ENCODE peak calls at places on chromosomes 5 and 9, in seven cellular contexts. One of them, this sample, is unnamed.

GRCh38 chr5:107285772-107286171 is 385.0 kb downstream of the EFNA5 start:
- DNase-seq in IMR-90: no peak
- DNase-seq in Caco-2: no peak
- DNase-seq in psoas muscle: no peak
- DNase-seq in brain microvascular endothelial cell: no peak
- DNase-seq in kidney: no peak
- DNase-seq in SK-N-SH: no peak
- DNase-seq in this sample: no peak

GRCh38 chr9:113464672-113465271 is 1.2 kb downstream of the RGS3 start:
- DNase-seq in IMR-90: no peak
- DNase-seq in Caco-2: no peak
- DNase-seq in psoas muscle: no peak
- DNase-seq in brain microvascular endothelial cell: no peak
- DNase-seq in kidney: no peak
- DNase-seq in SK-N-SH: no peak
- DNase-seq in this sample: no peak

GRCh38 chr9:135479469-135480052 is at the start of gene PPP1R26:
- DNase-seq in IMR-90: no peak
- DNase-seq in Caco-2: no peak
- DNase-seq in psoas muscle: no peak
- DNase-seq in brain microvascular endothelial cell: no peak
- DNase-seq in kidney: no peak
- DNase-seq in SK-N-SH: peak; percentile 94
- DNase-seq in this sample: no peak

GRCh38 chr5:146849694-146850093 is 28.9 kb downstream of the PPP2R2B start:
- DNase-seq in IMR-90: no peak
- DNase-seq in Caco-2: no peak
- DNase-seq in psoas muscle: no peak
- DNase-seq in brain microvascular endothelial cell: no peak
- DNase-seq in kidney: no peak
- DNase-seq in SK-N-SH: no peak
- DNase-seq in this sample: no peak

GRCh38 chr9:133362359-133363044 is 6.2 kb downstream of the SURF2 start:
- DNase-seq in IMR-90: no peak
- DNase-seq in Caco-2: no peak
- DNase-seq in psoas muscle: no peak
- DNase-seq in brain microvascular endothelial cell: no peak
- DNase-seq in kidney: peak; percentile 66
- DNase-seq in SK-N-SH: no peak
- DNase-seq in this sample: no peak

GRCh38 chr5:121019734-121020133 is 555.6 kb downstream of the PRR16 start:
- DNase-seq in IMR-90: no peak
- DNase-seq in Caco-2: no peak
- DNase-seq in psoas muscle: no peak
- DNase-seq in brain microvascular endothelial cell: no peak
- DNase-seq in kidney: no peak
- DNase-seq in SK-N-SH: no peak
- DNase-seq in this sample: no peak

GRCh38 chr9:34647651-34648050 is 1.2 kb downstream of the GALT start:
- DNase-seq in IMR-90: no peak
- DNase-seq in Caco-2: no peak
- DNase-seq in psoas muscle: no peak
- DNase-seq in brain microvascular endothelial cell: no peak
- DNase-seq in kidney: no peak
- DNase-seq in SK-N-SH: no peak
- DNase-seq in this sample: no peak

GRCh38 chr9:23526806-23527205 is 299.2 kb downstream of the ELAVL2 start:
- DNase-seq in IMR-90: no peak
- DNase-seq in Caco-2: no peak
- DNase-seq in psoas muscle: no peak
- DNase-seq in brain microvascular endothelial cell: no peak
- DNase-seq in kidney: no peak
- DNase-seq in SK-N-SH: no peak
- DNase-seq in this sample: no peak

GRCh38 chr5:109826426-109826825 is 136.7 kb downstream of the MAN2A1 start:
- DNase-seq in IMR-90: peak; percentile 55
- DNase-seq in Caco-2: no peak
- DNase-seq in psoas muscle: no peak
- DNase-seq in brain microvascular endothelial cell: peak; percentile 29
- DNase-seq in kidney: no peak
- DNase-seq in SK-N-SH: no peak
- DNase-seq in this sample: no peak

GRCh38 chr9:37999501-38000189 is 69.4 kb downstream of the SHB start:
- DNase-seq in IMR-90: peak; percentile 61
- DNase-seq in Caco-2: no peak
- DNase-seq in psoas muscle: no peak
- DNase-seq in brain microvascular endothelial cell: peak; percentile 35
- DNase-seq in kidney: peak; percentile 52
- DNase-seq in SK-N-SH: no peak
- DNase-seq in this sample: no peak

GRCh38 chr5:131944700-131945550 is 538 bp downstream of the MEIKIN start:
- DNase-seq in IMR-90: no peak
- DNase-seq in Caco-2: no peak
- DNase-seq in psoas muscle: no peak
- DNase-seq in brain microvascular endothelial cell: no peak
- DNase-seq in kidney: peak; percentile 60
- DNase-seq in SK-N-SH: no peak
- DNase-seq in this sample: no peak

GRCh38 chr5:79835220-79835714 is 145.6 kb downstream of the CMYA5 start:
- DNase-seq in IMR-90: no peak
- DNase-seq in Caco-2: no peak
- DNase-seq in psoas muscle: no peak
- DNase-seq in brain microvascular endothelial cell: no peak
- DNase-seq in kidney: no peak
- DNase-seq in SK-N-SH: no peak
- DNase-seq in this sample: no peak

GRCh38 chr9:93254806-93255519 is 71.0 kb downstream of the WNK2 start:
- DNase-seq in IMR-90: no peak
- DNase-seq in Caco-2: no peak
- DNase-seq in psoas muscle: no peak
- DNase-seq in brain microvascular endothelial cell: no peak
- DNase-seq in kidney: no peak
- DNase-seq in SK-N-SH: no peak
- DNase-seq in this sample: no peak

GRCh38 chr5:124655943-124656459 is 90.4 kb downstream of the ZNF608 start:
- DNase-seq in IMR-90: peak; percentile 94
- DNase-seq in Caco-2: peak; percentile 87
- DNase-seq in psoas muscle: no peak
- DNase-seq in brain microvascular endothelial cell: peak; percentile 90
- DNase-seq in kidney: no peak
- DNase-seq in SK-N-SH: peak; percentile 57
- DNase-seq in this sample: no peak

GRCh38 chr5:36239370-36240293 is 2.1 kb downstream of the NADK2 start:
- DNase-seq in IMR-90: no peak
- DNase-seq in Caco-2: no peak
- DNase-seq in psoas muscle: no peak
- DNase-seq in brain microvascular endothelial cell: no peak
- DNase-seq in kidney: no peak
- DNase-seq in SK-N-SH: no peak
- DNase-seq in this sample: no peak

GRCh38 chr5:88190106-88190834 is 78.4 kb downstream of the TMEM161B start:
- DNase-seq in IMR-90: no peak
- DNase-seq in Caco-2: peak; percentile 29
- DNase-seq in psoas muscle: no peak
- DNase-seq in brain microvascular endothelial cell: no peak
- DNase-seq in kidney: no peak
- DNase-seq in SK-N-SH: no peak
- DNase-seq in this sample: no peak

GRCh38 chr5:169871816-169872215 is 108.5 kb downstream of the INSYN2B start:
- DNase-seq in IMR-90: no peak
- DNase-seq in Caco-2: no peak
- DNase-seq in psoas muscle: no peak
- DNase-seq in brain microvascular endothelial cell: no peak
- DNase-seq in kidney: no peak
- DNase-seq in SK-N-SH: no peak
- DNase-seq in this sample: no peak

GRCh38 chr9:72203205-72203803 is 54.1 kb downstream of the GDA start:
- DNase-seq in IMR-90: peak; percentile 22
- DNase-seq in Caco-2: no peak
- DNase-seq in psoas muscle: no peak
- DNase-seq in brain microvascular endothelial cell: peak; percentile 25
- DNase-seq in kidney: no peak
- DNase-seq in SK-N-SH: peak; percentile 31
- DNase-seq in this sample: no peak

DNA sequence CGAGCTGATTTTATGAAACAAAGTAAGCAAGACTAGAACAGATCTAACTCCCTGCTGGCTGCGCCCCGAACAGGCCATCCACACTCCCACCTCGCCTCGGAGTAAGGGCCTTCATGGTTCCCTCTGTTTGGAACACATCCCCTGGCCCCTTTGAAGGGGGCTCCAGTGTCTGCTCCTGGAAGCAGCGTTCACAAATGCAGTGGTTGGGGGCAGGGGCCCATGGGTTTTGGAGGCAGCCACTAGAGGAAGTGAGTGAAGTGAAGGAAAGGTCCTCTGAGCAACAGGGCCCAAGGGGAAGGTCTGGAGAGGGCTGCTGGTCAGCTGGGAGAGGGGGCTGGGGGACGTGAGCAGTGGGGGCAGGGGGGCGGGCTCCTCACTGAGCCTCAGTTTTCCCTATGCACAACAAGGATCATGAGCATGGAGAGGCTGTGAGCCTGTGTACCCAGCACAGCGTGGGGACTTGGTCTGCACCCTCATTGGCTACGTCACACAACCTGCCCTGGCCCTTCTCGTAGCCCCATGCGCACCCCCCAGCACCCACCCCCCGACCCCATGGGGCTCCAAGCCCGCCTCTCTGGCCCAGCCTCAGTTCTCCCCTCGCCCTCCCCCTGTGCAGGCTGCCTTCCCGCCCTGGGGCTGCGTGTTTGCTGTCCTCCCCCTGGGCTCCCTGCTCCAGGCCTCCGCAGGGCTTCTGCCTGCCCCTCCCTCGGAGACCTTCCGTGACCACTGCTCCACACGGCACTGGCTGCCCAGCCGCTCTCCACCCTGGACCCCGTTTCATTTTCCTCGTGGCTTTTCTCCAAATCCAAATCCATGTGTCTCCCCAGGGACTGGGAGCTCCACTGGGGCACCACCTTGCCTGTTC is 39.5 kb downstream of the RASGEF1C start:
- DNase-seq in IMR-90: no peak
- DNase-seq in Caco-2: no peak
- DNase-seq in psoas muscle: no peak
- DNase-seq in brain microvascular endothelial cell: no peak
- DNase-seq in kidney: peak; percentile 70
- DNase-seq in SK-N-SH: no peak
- DNase-seq in this sample: no peak
- H3K4me3 ChIP-seq in IMR-90: no peak overlapping the region
- H3K4me3 ChIP-seq in Caco-2: no peak overlapping the region
- H3K4me3 ChIP-seq in psoas muscle: no peak overlapping the region
- H3K4me3 ChIP-seq in brain microvascular endothelial cell: no peak overlapping the region
- H3K4me3 ChIP-seq in kidney: no peak overlapping the region
- H3K4me3 ChIP-seq in SK-N-SH: no peak overlapping the region
- H3K4me3 ChIP-seq in this sample: no peak overlapping the region

DNA sequence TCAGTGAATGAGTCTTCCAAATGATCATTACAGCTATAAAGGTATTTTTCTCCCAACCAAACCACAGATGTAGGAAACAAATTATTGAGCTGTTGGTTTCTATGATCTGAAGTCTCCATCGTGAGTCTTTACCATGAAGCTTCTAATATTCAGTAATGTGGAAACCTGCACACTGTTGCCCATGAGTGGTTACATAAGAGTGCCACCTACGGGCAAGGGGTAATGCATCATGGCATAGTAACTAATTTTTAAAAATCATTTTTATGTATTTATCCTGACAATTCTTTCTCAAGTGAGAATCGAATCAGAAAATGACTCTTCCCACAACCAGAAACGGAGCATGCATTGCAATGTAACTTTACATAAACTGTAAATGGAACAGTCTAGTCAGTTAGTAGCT is 282.5 kb upstream of the SMARCA2 start:
- DNase-seq in IMR-90: no peak
- DNase-seq in Caco-2: no peak
- DNase-seq in psoas muscle: no peak
- DNase-seq in brain microvascular endothelial cell: no peak
- DNase-seq in kidney: no peak
- DNase-seq in SK-N-SH: no peak
- DNase-seq in this sample: no peak
- TF ChIP-seq CTCF in IMR-90: no peak
- TF ChIP-seq CTCF in Caco-2: no peak
- TF ChIP-seq CTCF in psoas muscle: no peak
- TF ChIP-seq CTCF in brain microvascular endothelial cell: no peak
- TF ChIP-seq CTCF in kidney: no peak
- TF ChIP-seq CTCF in SK-N-SH: peak; percentile 33
- TF ChIP-seq CTCF in this sample: no peak

GRCh38 chr5:136028090-136028489 is 698 bp upstream of the TGFBI start:
- DNase-seq in IMR-90: no peak
- DNase-seq in Caco-2: no peak
- DNase-seq in psoas muscle: no peak
- DNase-seq in brain microvascular endothelial cell: no peak
- DNase-seq in kidney: no peak
- DNase-seq in SK-N-SH: no peak
- DNase-seq in this sample: no peak
- H3K4me3 ChIP-seq in IMR-90: no peak overlapping the region
- H3K4me3 ChIP-seq in Caco-2: no peak overlapping the region
- H3K4me3 ChIP-seq in psoas muscle: no peak overlapping the region
- H3K4me3 ChIP-seq in brain microvascular endothelial cell: no peak overlapping the region
- H3K4me3 ChIP-seq in kidney: no peak overlapping the region
- H3K4me3 ChIP-seq in SK-N-SH: no peak overlapping the region
- H3K4me3 ChIP-seq in this sample: no peak overlapping the region

GRCh38 chr9:105833271-105833975 is 139.1 kb downstream of the TMEM38B start:
- DNase-seq in IMR-90: peak; percentile 42
- DNase-seq in Caco-2: no peak
- DNase-seq in psoas muscle: no peak
- DNase-seq in brain microvascular endothelial cell: no peak
- DNase-seq in kidney: no peak
- DNase-seq in SK-N-SH: no peak
- DNase-seq in this sample: no peak

GRCh38 chr9:105835721-105836120 is 141.4 kb downstream of the TMEM38B start:
- DNase-seq in IMR-90: peak; percentile 5
- DNase-seq in Caco-2: no peak
- DNase-seq in psoas muscle: no peak
- DNase-seq in brain microvascular endothelial cell: no peak
- DNase-seq in kidney: no peak
- DNase-seq in SK-N-SH: no peak
- DNase-seq in this sample: no peak

GRCh38 chr9:105834404-105834803 is 140.1 kb downstream of the TMEM38B start:
- DNase-seq in IMR-90: no peak
- DNase-seq in Caco-2: no peak
- DNase-seq in psoas muscle: no peak
- DNase-seq in brain microvascular endothelial cell: no peak
- DNase-seq in kidney: no peak
- DNase-seq in SK-N-SH: no peak
- DNase-seq in this sample: no peak

GRCh38 chr9:105841562-105841961 is 147.2 kb downstream of the TMEM38B start:
- DNase-seq in IMR-90: no peak
- DNase-seq in Caco-2: no peak
- DNase-seq in psoas muscle: no peak
- DNase-seq in brain microvascular endothelial cell: no peak
- DNase-seq in kidney: no peak
- DNase-seq in SK-N-SH: no peak
- DNase-seq in this sample: no peak

GRCh38 chr9:105837261-105837660 is 142.9 kb downstream of the TMEM38B start:
- DNase-seq in IMR-90: no peak
- DNase-seq in Caco-2: no peak
- DNase-seq in psoas muscle: no peak
- DNase-seq in brain microvascular endothelial cell: no peak
- DNase-seq in kidney: no peak
- DNase-seq in SK-N-SH: no peak
- DNase-seq in this sample: no peak
- TF ChIP-seq CTCF in IMR-90: no peak
- TF ChIP-seq CTCF in Caco-2: no peak
- TF ChIP-seq CTCF in psoas muscle: no peak
- TF ChIP-seq CTCF in brain microvascular endothelial cell: no peak
- TF ChIP-seq CTCF in kidney: no peak
- TF ChIP-seq CTCF in SK-N-SH: no peak
- TF ChIP-seq CTCF in this sample: no peak

This sample was measured in AG04449.